ENCODE peak calls at places on chromosomes 5 and 9, in six cellular contexts. One of them, this sample, is unnamed.
A peak's percentile ranks its signal among the peaks of the same experiment; 100 is the strongest.

GRCh38 chr5:39420482-39421145 is 4.2 kb downstream of the DAB2 start:
- DNase-seq in HCT116: no peak
- DNase-seq in cardiac muscle cell: peak; percentile 89
- DNase-seq in astrocyte: peak; percentile 79
- DNase-seq in AG10803: peak; percentile 90
- DNase-seq in cardiac fibroblast: peak; percentile 86
- DNase-seq in this sample: no peak

GRCh38 chr5:148214665-148215064 is 11.8 kb downstream of the SPINK6 start:
- DNase-seq in cardiac muscle cell: peak; percentile 18
- DNase-seq in AG10803: no peak
- DNase-seq in astrocyte: no peak
- DNase-seq in HCT116: no peak
- DNase-seq in cardiac fibroblast: no peak
- DNase-seq in this sample: no peak

GRCh38 chr9:128580731-128581130 is 28.3 kb downstream of the SPTAN1 start:
- DNase-seq in cardiac muscle cell: no peak
- DNase-seq in HCT116: no peak
- DNase-seq in cardiac fibroblast: no peak
- DNase-seq in AG10803: no peak
- DNase-seq in astrocyte: no peak
- DNase-seq in this sample: no peak

GRCh38 chr5:14428302-14429081 is 153.1 kb upstream of the OTULINL start:
- DNase-seq in astrocyte: peak; percentile 72
- DNase-seq in AG10803: peak; percentile 51
- DNase-seq in cardiac muscle cell: no peak
- DNase-seq in cardiac fibroblast: peak; percentile 80
- DNase-seq in HCT116: no peak
- DNase-seq in this sample: no peak

GRCh38 chr5:150317048-150318003 is 14.6 kb upstream of the ARSI start:
- DNase-seq in AG10803: peak; percentile 85
- DNase-seq in astrocyte: peak; percentile 94
- DNase-seq in cardiac fibroblast: peak; percentile 96
- DNase-seq in cardiac muscle cell: peak; percentile 85
- DNase-seq in HCT116: peak; percentile 67
- DNase-seq in this sample: no peak

GRCh38 chr9:113895526-113895925 is 19.4 kb downstream of the ZNF618 start:
- DNase-seq in astrocyte: no peak
- DNase-seq in cardiac muscle cell: peak; percentile 21
- DNase-seq in HCT116: no peak
- DNase-seq in AG10803: peak; percentile 70
- DNase-seq in cardiac fibroblast: peak; percentile 42
- DNase-seq in this sample: no peak

GRCh38 chr5:125412051-125412560 is 665.7 kb upstream of the ZNF608 start:
- DNase-seq in astrocyte: peak; percentile 58
- DNase-seq in cardiac muscle cell: peak; percentile 42
- DNase-seq in cardiac fibroblast: peak; percentile 45
- DNase-seq in HCT116: no peak
- DNase-seq in AG10803: no peak
- DNase-seq in this sample: no peak

GRCh38 chr9:2655411-2655901 is 33.9 kb downstream of the VLDLR start:
- DNase-seq in HCT116: no peak
- DNase-seq in astrocyte: peak; percentile 96
- DNase-seq in AG10803: peak; percentile 91
- DNase-seq in cardiac fibroblast: peak; percentile 95
- DNase-seq in cardiac muscle cell: peak; percentile 74
- DNase-seq in this sample: peak; percentile 72

GRCh38 chr9:6564868-6565267 is 80.7 kb downstream of the GLDC start:
- DNase-seq in HCT116: no peak
- DNase-seq in cardiac fibroblast: peak; percentile 81
- DNase-seq in cardiac muscle cell: peak; percentile 93
- DNase-seq in astrocyte: no peak
- DNase-seq in AG10803: peak; percentile 66
- DNase-seq in this sample: no peak

GRCh38 chr9:98488578-98489312 is 220.0 kb downstream of the GABBR2 start:
- DNase-seq in cardiac muscle cell: peak; percentile 87
- DNase-seq in cardiac fibroblast: peak; percentile 93
- DNase-seq in AG10803: peak; percentile 97
- DNase-seq in HCT116: no peak
- DNase-seq in astrocyte: peak; percentile 99
- DNase-seq in this sample: peak; percentile 93

GRCh38 chr5:14710313-14710994 is 45.9 kb downstream of the OTULIN start:
- DNase-seq in cardiac fibroblast: no peak
- DNase-seq in astrocyte: no peak
- DNase-seq in AG10803: no peak
- DNase-seq in HCT116: no peak
- DNase-seq in cardiac muscle cell: no peak
- DNase-seq in this sample: no peak

GRCh38 chr5:181151146-181151545 is 3.8 kb downstream of the OR2V2 start:
- DNase-seq in cardiac muscle cell: no peak
- DNase-seq in HCT116: no peak
- DNase-seq in AG10803: no peak
- DNase-seq in cardiac fibroblast: no peak
- DNase-seq in astrocyte: no peak
- DNase-seq in this sample: no peak

GRCh38 chr9:4362281-4362680 is 62.4 kb upstream of the GLIS3 start:
- DNase-seq in HCT116: no peak
- DNase-seq in cardiac muscle cell: no peak
- DNase-seq in AG10803: no peak
- DNase-seq in cardiac fibroblast: no peak
- DNase-seq in astrocyte: no peak
- DNase-seq in this sample: no peak

GRCh38 chr5:158431369-158432029 is 572.6 kb upstream of the CLINT1 start:
- DNase-seq in cardiac muscle cell: peak; percentile 48
- DNase-seq in AG10803: peak; percentile 84
- DNase-seq in astrocyte: peak; percentile 25
- DNase-seq in HCT116: no peak
- DNase-seq in cardiac fibroblast: peak; percentile 55
- DNase-seq in this sample: no peak

GRCh38 chr9:94767331-94768099 is 41.0 kb downstream of the AOPEP start:
- DNase-seq in HCT116: no peak
- DNase-seq in AG10803: peak; percentile 40
- DNase-seq in cardiac muscle cell: no peak
- DNase-seq in cardiac fibroblast: no peak
- DNase-seq in astrocyte: peak; percentile 94
- DNase-seq in this sample: no peak

GRCh38 chr5:35859101-35859661 is 2.5 kb downstream of the IL7R start:
- DNase-seq in cardiac muscle cell: peak; percentile 25
- DNase-seq in cardiac fibroblast: no peak
- DNase-seq in AG10803: peak; percentile 74
- DNase-seq in astrocyte: peak; percentile 60
- DNase-seq in HCT116: no peak
- DNase-seq in this sample: no peak

GRCh38 chr9:130342714-130343085 is 77.1 kb downstream of the HMCN2 start:
- DNase-seq in HCT116: no peak
- DNase-seq in cardiac muscle cell: no peak
- DNase-seq in cardiac fibroblast: no peak
- DNase-seq in AG10803: no peak
- DNase-seq in astrocyte: no peak
- DNase-seq in this sample: no peak

GRCh38 chr9:131593936-131594665 is 48.8 kb downstream of the PRRT1B start:
- DNase-seq in astrocyte: no peak
- DNase-seq in cardiac muscle cell: no peak
- DNase-seq in AG10803: no peak
- DNase-seq in HCT116: no peak
- DNase-seq in cardiac fibroblast: no peak
- DNase-seq in this sample: no peak

GRCh38 chr5:67335391-67335790 is 138.8 kb upstream of the CD180 start:
- DNase-seq in AG10803: no peak
- DNase-seq in cardiac muscle cell: no peak
- DNase-seq in astrocyte: no peak
- DNase-seq in HCT116: no peak
- DNase-seq in cardiac fibroblast: no peak
- DNase-seq in this sample: no peak

GRCh38 chr5:65734921-65735320 is 12.9 kb downstream of the NLN start:
- DNase-seq in astrocyte: no peak
- DNase-seq in cardiac muscle cell: no peak
- DNase-seq in cardiac fibroblast: no peak
- DNase-seq in HCT116: no peak
- DNase-seq in AG10803: no peak
- DNase-seq in this sample: no peak

GRCh38 chr9:107425110-107426025 is 64.2 kb downstream of the KLF4 start:
- DNase-seq in HCT116: peak; percentile 50
- DNase-seq in AG10803: peak; percentile 67
- DNase-seq in astrocyte: peak; percentile 12
- DNase-seq in cardiac fibroblast: peak; percentile 63
- DNase-seq in cardiac muscle cell: peak; percentile 89
- DNase-seq in this sample: no peak

GRCh38 chr5:53170748-53171349 is 61.3 kb upstream of the MOCS2 start:
- DNase-seq in HCT116: peak; percentile 32
- DNase-seq in cardiac fibroblast: peak; percentile 70
- DNase-seq in AG10803: peak; percentile 56
- DNase-seq in cardiac muscle cell: peak; percentile 62
- DNase-seq in astrocyte: peak; percentile 12
- DNase-seq in this sample: no peak

GRCh38 chr9:8062459-8062858 is 262.9 kb upstream of the DMAC1 start:
- DNase-seq in AG10803: no peak
- DNase-seq in cardiac muscle cell: no peak
- DNase-seq in cardiac fibroblast: no peak
- DNase-seq in astrocyte: no peak
- DNase-seq in HCT116: no peak
- DNase-seq in this sample: no peak

GRCh38 chr9:21316032-21316842 is 11.1 kb upstream of the IFNA5 start:
- DNase-seq in cardiac muscle cell: no peak
- DNase-seq in HCT116: no peak
- DNase-seq in astrocyte: no peak
- DNase-seq in AG10803: no peak
- DNase-seq in cardiac fibroblast: no peak
- DNase-seq in this sample: no peak

GRCh38 chr9:92432350-92432749 is 8.1 kb upstream of the OMD start:
- DNase-seq in AG10803: peak; percentile 65
- DNase-seq in HCT116: no peak
- DNase-seq in cardiac muscle cell: no peak
- DNase-seq in cardiac fibroblast: no peak
- DNase-seq in astrocyte: no peak
- DNase-seq in this sample: no peak

GRCh38 chr9:8188720-8189407 is 389.3 kb upstream of the DMAC1 start:
- DNase-seq in astrocyte: no peak
- DNase-seq in cardiac fibroblast: no peak
- DNase-seq in HCT116: no peak
- DNase-seq in cardiac muscle cell: no peak
- DNase-seq in AG10803: no peak
- DNase-seq in this sample: no peak

GRCh38 chr9:26471271-26471670 is 421.3 kb downstream of the CAAP1 start:
- DNase-seq in cardiac muscle cell: no peak
- DNase-seq in cardiac fibroblast: no peak
- DNase-seq in AG10803: no peak
- DNase-seq in HCT116: no peak
- DNase-seq in astrocyte: no peak
- DNase-seq in this sample: no peak

DNA sequence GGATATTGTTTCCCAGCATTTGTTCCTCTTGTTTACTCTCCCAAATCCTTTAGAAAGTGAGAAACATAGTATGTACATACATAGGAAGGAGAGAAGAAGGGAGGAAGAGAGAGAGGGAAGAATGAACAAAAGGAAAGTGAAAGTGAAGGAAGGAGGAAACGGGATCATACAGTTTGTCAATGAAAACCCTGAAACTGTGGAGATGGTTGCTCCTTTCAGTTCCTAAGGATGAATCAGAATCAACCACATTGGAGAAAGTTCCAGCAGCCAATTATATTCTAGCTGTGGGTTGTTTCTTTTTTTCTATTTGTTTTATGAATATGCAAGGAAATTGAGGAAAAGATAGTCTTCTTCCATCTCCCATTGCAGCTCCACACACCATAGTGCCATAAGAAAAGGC is 396.5 kb downstream of the MLLT3 start:
- DNase-seq in cardiac muscle cell: no peak
- DNase-seq in astrocyte: no peak
- DNase-seq in AG10803: no peak
- DNase-seq in HCT116: no peak
- DNase-seq in cardiac fibroblast: peak; percentile 26
- DNase-seq in this sample: no peak
- H3K4me3 ChIP-seq in cardiac muscle cell: no peak overlapping the region
- H3K4me3 ChIP-seq in astrocyte: no peak overlapping the region
- H3K4me3 ChIP-seq in AG10803: peak overlapping the region; percentile 25
- H3K4me3 ChIP-seq in HCT116: no peak overlapping the region
- H3K4me3 ChIP-seq in cardiac fibroblast: no peak overlapping the region
- H3K4me3 ChIP-seq in this sample: no peak overlapping the region

GRCh38 chr9:112550531-112550930 is 63.9 kb downstream of the KIAA1958 start:
- DNase-seq in HCT116: no peak
- DNase-seq in cardiac fibroblast: no peak
- DNase-seq in astrocyte: no peak
- DNase-seq in cardiac muscle cell: no peak
- DNase-seq in AG10803: no peak
- DNase-seq in this sample: no peak
- TF ChIP-seq CTCF in HCT116: no peak
- TF ChIP-seq CTCF in cardiac fibroblast: no peak
- TF ChIP-seq CTCF in astrocyte: no peak
- TF ChIP-seq CTCF in cardiac muscle cell: no peak
- TF ChIP-seq CTCF in AG10803: no peak
- TF ChIP-seq CTCF in this sample: no peak

DNA sequence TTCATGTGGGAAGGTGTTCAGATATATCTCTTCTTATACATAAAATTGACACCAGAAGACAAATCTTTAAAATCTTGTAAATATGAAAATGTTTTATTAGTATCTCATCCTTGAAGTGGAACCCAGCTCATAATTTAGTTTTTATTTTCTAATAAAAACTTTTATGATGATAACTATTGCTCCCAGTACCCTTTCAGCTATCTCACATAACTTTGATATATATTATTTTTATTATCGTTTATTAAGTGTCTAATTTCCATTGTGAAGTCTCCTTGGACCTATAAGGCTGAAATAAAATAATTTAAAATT is 16.0 kb downstream of the PCDHB15 start:
- DNase-seq in cardiac muscle cell: no peak
- DNase-seq in cardiac fibroblast: no peak
- DNase-seq in HCT116: no peak
- DNase-seq in AG10803: no peak
- DNase-seq in astrocyte: no peak
- DNase-seq in this sample: no peak
- H3K4me3 ChIP-seq in cardiac muscle cell: no peak overlapping the region
- H3K4me3 ChIP-seq in cardiac fibroblast: no peak overlapping the region
- H3K4me3 ChIP-seq in HCT116: no peak overlapping the region
- H3K4me3 ChIP-seq in AG10803: no peak overlapping the region
- H3K4me3 ChIP-seq in astrocyte: no peak overlapping the region
- H3K4me3 ChIP-seq in this sample: no peak overlapping the region

DNA sequence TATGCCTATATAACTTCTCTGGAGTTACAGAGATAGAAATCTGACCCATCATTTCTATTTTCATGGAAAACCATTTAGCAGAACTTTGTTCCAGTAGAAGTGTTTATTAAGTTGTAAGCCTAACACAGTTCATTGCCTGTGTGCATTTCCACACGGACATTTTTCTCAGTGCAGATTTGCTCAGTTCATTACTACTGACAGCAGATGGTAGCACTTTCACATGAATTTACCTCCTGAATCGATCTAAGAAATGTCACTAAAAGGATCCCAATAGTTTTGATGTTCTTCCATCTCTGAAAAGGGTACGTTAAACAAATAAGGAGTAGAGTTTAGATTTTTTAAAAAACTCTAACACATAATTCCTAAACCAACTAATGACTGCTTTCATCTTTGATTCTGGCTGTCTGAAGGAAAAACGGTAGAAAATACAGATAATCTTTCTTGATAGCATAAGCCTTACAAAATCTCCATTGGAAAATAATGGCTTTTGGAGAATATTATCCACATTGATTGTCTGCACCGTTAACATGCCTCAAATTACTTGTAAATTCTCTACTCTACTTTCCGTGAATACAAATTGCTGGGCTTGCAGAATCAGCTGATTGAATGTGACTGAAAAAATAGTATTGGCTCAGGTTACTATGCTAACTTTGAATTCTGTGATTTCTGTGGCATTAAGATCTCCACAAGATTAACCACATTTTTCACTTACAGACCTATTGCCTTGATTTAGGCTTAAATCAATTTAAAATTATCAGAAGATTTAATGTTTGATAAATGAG is 33.1 kb downstream of the RPS23 start:
- DNase-seq in cardiac muscle cell: no peak
- DNase-seq in astrocyte: no peak
- DNase-seq in AG10803: peak; percentile 9
- DNase-seq in HCT116: no peak
- DNase-seq in cardiac fibroblast: peak; percentile 6
- DNase-seq in this sample: no peak
- TF ChIP-seq CTCF in cardiac muscle cell: no peak
- TF ChIP-seq CTCF in astrocyte: no peak
- TF ChIP-seq CTCF in AG10803: no peak
- TF ChIP-seq CTCF in HCT116: no peak
- TF ChIP-seq CTCF in cardiac fibroblast: peak; percentile 1
- TF ChIP-seq CTCF in this sample: no peak

This sample was measured in AG04449.